ENCODE peak calls at places on chromosomes 11 and 22, in seven cellular contexts. W, X, G, S, Z, B and E are unnamed samples.

GRCh38 chr11:94183886-94184264 is 55.2 kb downstream of the PANX1 start:
- DNase-seq in S (peak), Z (peak), X (peak), W (peak), G (peak), B (peak), E (peak)

GRCh38 chr11:102243399-102243884 is 73.8 kb upstream of the BIRC3 start:
- DNase-seq in X (no peak), B (no peak), S (no peak), Z (no peak), G (no peak), W (no peak), E (no peak)

GRCh38 chr11:69954756-69955155 is 123.4 kb upstream of the ANO1 start:
- DNase-seq in W (no peak), G (no peak), X (no peak), Z (no peak), B (no peak), S (no peak), E (no peak)

GRCh38 chr11:93537767-93538261 is 5.4 kb downstream of the SMCO4 start:
- DNase-seq in B (no peak), Z (no peak), S (no peak), G (no peak), W (no peak), X (no peak), E (no peak)

GRCh38 chr22:28773461-28773867 is 969 bp downstream of the CCDC117 start:
- DNase-seq in B (no peak), W (no peak), S (no peak), Z (no peak), X (peak), G (peak), E (peak)

GRCh38 chr22:17628304-17629166 is at the start of gene ATP6V1E1:
- DNase-seq in S (peak), Z (peak), B (peak), G (peak), X (peak), W (peak), E (peak)

GRCh38 chr22:23782649-23783048 is 4.1 kb upstream of the SMARCB1 start:
- DNase-seq in S (no peak), Z (no peak), G (no peak), X (no peak), W (no peak), B (no peak), E (no peak)

GRCh38 chr22:37193629-37194191 is 5.7 kb upstream of the C1QTNF6 start:
- DNase-seq in Z (peak), B (no peak), X (no peak), G (no peak), W (no peak), S (peak), E (no peak)

GRCh38 chr11:126898802-126899201 is 101.8 kb downstream of the KIRREL3 start:
- DNase-seq in B (no peak), X (no peak), W (no peak), S (no peak), Z (no peak), G (no peak), E (no peak)

GRCh38 chr11:120404495-120404894 is 68.3 kb downstream of the ARHGEF12 start:
- DNase-seq in X (no peak), G (no peak), B (no peak), W (no peak), Z (no peak), S (no peak), E (no peak)

GRCh38 chr11:118715837-118716260 is 36.4 kb upstream of the TREH start:
- DNase-seq in B (no peak), G (no peak), W (peak), Z (no peak), S (peak), X (no peak), E (no peak)

GRCh38 chr22:24331468-24332440 is 61.1 kb downstream of the SPECC1L start:
- DNase-seq in G (no peak), Z (no peak), X (no peak), W (no peak), S (no peak), B (no peak), E (no peak)

GRCh38 chr11:9868641-9869040 is 204.8 kb downstream of the SWAP70 start:
- DNase-seq in B (peak), S (no peak), W (no peak), X (no peak), G (no peak), Z (no peak), E (no peak)

GRCh38 chr22:37898441-37899181 is 7.5 kb upstream of the MICALL1 start:
- DNase-seq in W (peak), Z (peak), S (no peak), X (no peak), G (no peak), B (no peak), E (no peak)

GRCh38 chr22:38177926-38178604 is 3.6 kb downstream of the PLA2G6 start:
- DNase-seq in Z (peak), B (no peak), W (no peak), G (no peak), X (no peak), S (peak), E (no peak)

GRCh38 chr22:23478175-23478574 is 101.9 kb downstream of the IGLL1 start:
- DNase-seq in X (no peak), Z (no peak), G (no peak), B (no peak), S (no peak), W (no peak), E (no peak)

GRCh38 chr11:131688056-131688693 is 317.8 kb downstream of the NTM start:
- DNase-seq in S (peak), G (no peak), W (peak), X (peak), B (peak), Z (peak), E (peak)

GRCh38 chr11:78798567-78799170 is 224.0 kb upstream of the NARS2 start:
- DNase-seq in Z (peak), W (peak), B (peak), G (no peak), X (peak), S (peak), E (peak)

GRCh38 chr11:2302844-2303626 is 1.2 kb downstream of the TSPAN32 start:
- DNase-seq in W (no peak), Z (no peak), G (no peak), B (peak), S (peak), X (no peak), E (no peak)
- TF ChIP-seq TAF1 in W (no peak), Z (no peak), G (no peak), B (no peak), S (no peak), X (no peak), E (no peak)

GRCh38 chr11:1049911-1050580 is 13.5 kb upstream of the MUC6 start:
- DNase-seq in W (no peak), B (peak), Z (no peak), X (no peak), G (no peak), S (no peak), E (no peak)
- TF ChIP-seq TAF1 in W (no peak), B (no peak), Z (no peak), X (no peak), G (no peak), S (no peak), E (no peak)

GRCh38 chr22:21445437-21446127 is 21.6 kb upstream of the TMEM191C start:
- DNase-seq in Z (no peak), W (no peak), B (no peak), S (no peak), G (no peak), X (no peak), E (no peak)
- TF ChIP-seq TAF1 in Z (no peak), W (no peak), B (no peak), S (no peak), G (no peak), X (no peak), E (no peak)

GRCh38 chr11:88886796-88887195 is 179.0 kb downstream of the GRM5 start:
- DNase-seq in X (peak), S (peak), W (peak), Z (peak), G (peak), B (peak), E (no peak)
- TF ChIP-seq TAF1 in X (no peak), S (no peak), W (no peak), Z (no peak), G (no peak), B (no peak), E (no peak)

GRCh38 chr11:47415949-47416472 is 7.6 kb downstream of the SLC39A13 start:
- DNase-seq in X (no peak), G (no peak), W (no peak), Z (no peak), S (peak), B (no peak), E (no peak)
- TF ChIP-seq TAF1 in X (no peak), G (no peak), W (no peak), Z (no peak), S (no peak), B (peak), E (no peak)

GRCh38 chr11:103877221-103877620 is 159.2 kb upstream of the DDI1 start:
- DNase-seq in G (no peak), W (no peak), B (no peak), X (no peak), S (no peak), Z (no peak), E (no peak)
- TF ChIP-seq TAF1 in G (no peak), W (no peak), B (no peak), X (no peak), S (no peak), Z (no peak), E (no peak)

DNA sequence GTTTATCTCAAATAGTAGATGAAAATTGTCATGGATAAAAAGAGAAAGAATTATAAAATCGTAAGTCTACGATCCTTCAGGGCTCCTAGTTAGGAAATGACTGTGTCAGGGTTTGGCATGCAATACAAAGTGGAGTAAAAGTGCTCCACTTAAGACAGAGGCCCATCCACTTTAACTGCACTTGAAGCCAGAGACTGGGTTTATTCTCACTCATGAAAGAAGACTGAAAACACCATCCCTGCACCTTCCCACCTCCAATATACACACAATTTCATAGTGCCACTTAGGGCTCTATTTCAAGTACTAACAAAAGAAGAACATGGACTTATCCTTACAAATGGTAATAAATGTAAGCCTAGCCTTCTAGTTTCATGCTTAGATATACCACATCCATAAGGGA is 70.7 kb downstream of the ANO5 start:
- DNase-seq in S (no peak), W (no peak), Z (no peak), X (no peak), B (no peak), G (no peak), E (no peak)
- TF ChIP-seq TAF1 in S (no peak), W (no peak), Z (no peak), X (no peak), B (no peak), G (no peak), E (no peak)

GRCh38 chr11:61969838-61970452 is 2.5 kb upstream of the FTH1 start:
- DNase-seq in G (no peak), W (no peak), S (no peak), Z (no peak), X (no peak), B (no peak), E (no peak)

GRCh38 chr11:61967177-61967923 is at the start of gene FTH1:
- DNase-seq in G (no peak), B (peak), S (peak), Z (peak), W (peak), X (peak), E (peak)

GRCh38 chr11:61969391-61969758 is 1.9 kb upstream of the FTH1 start:
- DNase-seq in B (no peak), W (no peak), G (no peak), X (no peak), Z (no peak), S (no peak), E (no peak)

GRCh38 chr11:61967924-61968757 is 707 bp upstream of the FTH1 start:
- DNase-seq in B (peak), S (peak), W (no peak), G (peak), Z (peak), X (peak), E (no peak)

GRCh38 chr11:61968758-61969390 is 1.4 kb upstream of the FTH1 start:
- DNase-seq in W (no peak), Z (no peak), X (no peak), B (no peak), G (no peak), S (no peak), E (no peak)
- TF ChIP-seq TAF1 in W (no peak), Z (no peak), X (no peak), B (no peak), G (no peak), S (no peak), E (no peak)

DNA sequence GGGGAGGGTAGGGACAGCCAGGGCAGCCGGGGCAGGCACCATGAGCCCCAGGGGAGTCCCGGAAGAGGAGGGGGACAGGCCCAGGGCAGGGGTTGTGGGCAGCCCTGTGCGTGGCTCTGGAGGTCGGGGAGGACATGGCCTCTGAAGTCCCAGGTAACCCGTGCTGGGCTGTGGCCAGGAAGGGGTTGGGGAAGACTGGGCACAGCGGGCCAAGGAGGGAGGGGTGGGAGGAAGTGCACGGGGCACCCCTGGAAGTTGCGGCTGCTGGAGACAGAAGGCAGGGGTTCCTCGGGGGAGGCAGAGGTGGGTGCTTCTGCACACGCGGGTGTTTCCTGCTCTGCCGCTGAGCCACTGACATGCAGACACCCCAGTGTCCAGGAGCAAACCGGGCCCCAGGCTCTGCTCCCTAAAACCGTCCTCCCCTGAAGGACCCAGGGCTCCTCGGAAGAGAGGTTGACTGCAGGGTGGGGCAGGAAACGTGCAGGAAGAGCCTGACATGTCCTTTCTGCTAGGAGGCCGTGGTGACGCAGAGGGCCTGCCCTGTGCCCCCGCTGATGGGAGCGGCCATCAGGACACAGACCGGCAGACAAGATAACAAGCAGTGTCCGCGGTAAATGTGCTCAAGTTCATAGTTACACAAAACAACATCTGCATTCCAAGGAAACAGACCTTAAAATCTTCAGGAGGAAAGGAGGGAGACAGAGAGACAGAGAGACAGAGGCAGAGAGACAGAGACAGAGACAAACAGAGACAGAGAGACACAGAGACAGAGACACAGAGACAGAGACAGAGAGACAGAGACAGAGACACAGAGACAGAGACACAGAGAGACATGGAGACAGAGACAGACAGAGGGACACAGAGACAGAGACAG is 5.7 kb downstream of the TNNI2 start:
- DNase-seq in W (no peak), X (no peak), B (peak), G (no peak), Z (no peak), S (peak), E (no peak)
- TF ChIP-seq TAF1 in W (no peak), X (no peak), B (no peak), G (no peak), Z (no peak), S (no peak), E (no peak)

GRCh38 chr11:117669616-117670015 is 127.4 kb downstream of the DSCAML1 start:
- DNase-seq in G (no peak), S (no peak), B (no peak), Z (no peak), X (no peak), W (no peak), E (no peak)

GRCh38 chr11:117670924-117671323 is 126.1 kb downstream of the DSCAML1 start:
- DNase-seq in Z (no peak), X (no peak), W (no peak), B (no peak), G (no peak), S (no peak), E (no peak)

GRCh38 chr11:117670443-117670842 is 126.6 kb downstream of the DSCAML1 start:
- DNase-seq in S (no peak), G (no peak), B (no peak), W (no peak), Z (no peak), X (no peak), E (no peak)

GRCh38 chr11:117669062-117669461 is 128.0 kb downstream of the DSCAML1 start:
- DNase-seq in S (no peak), X (no peak), G (no peak), W (no peak), B (no peak), Z (no peak), E (no peak)

DNA sequence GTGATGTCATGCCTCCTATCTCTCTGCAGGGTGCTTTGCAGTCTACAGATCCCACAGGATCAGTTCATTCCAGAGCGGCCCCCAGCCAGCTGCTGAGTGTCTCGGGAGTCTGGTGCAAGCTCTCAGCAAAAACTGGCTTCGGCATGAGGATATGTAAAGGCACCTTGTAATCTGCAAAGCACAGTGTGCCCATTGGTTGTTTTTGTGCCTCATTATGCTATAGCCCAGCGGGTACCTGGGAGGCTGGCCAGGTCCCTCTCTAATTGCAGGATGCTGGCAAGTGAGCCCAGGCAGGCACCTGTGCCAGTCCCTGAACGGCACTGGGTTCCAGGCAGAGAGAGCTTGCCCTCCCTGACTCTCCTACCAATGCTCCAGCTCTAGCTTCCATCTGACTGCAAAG is 128.7 kb downstream of the DSCAML1 start:
- DNase-seq in B (no peak), Z (no peak), X (no peak), S (no peak), W (no peak), G (no peak), E (no peak)
- TF ChIP-seq TAF1 in B (no peak), Z (no peak), X (no peak), S (no peak), W (no peak), G (no peak), E (no peak)